ENCODE peak calls at places on chromosomes 3 and 15, in five cellular contexts. Z is K562, I is HepG2, C is GM12878, E is SK-N-SH. W is an unnamed sample.

GRCh38 chr15:26729581-26729980 is 43.3 kb downstream of the GABRB3 start:
- DNase-seq in Z (no peak), I (no peak), C (no peak), E (no peak), W (no peak)

GRCh38 chr3:172846103-172846561 is 95.6 kb downstream of the ECT2 start:
- DNase-seq in Z (no peak), I (no peak), C (no peak), E (no peak), W (no peak)

GRCh38 chr15:58521293-58521991 is 89.7 kb downstream of the LIPC start:
- DNase-seq in Z (peak; percentile 91), I (peak; percentile 42), C (no peak), E (no peak), W (no peak)

GRCh38 chr3:141425523-141426233 is 57.4 kb downstream of the ZBTB38 start:
- DNase-seq in Z (no peak), I (peak; percentile 45), C (no peak), E (no peak), W (no peak)

GRCh38 chr15:41940441-41940857 is 31.9 kb downstream of the EHD4 start:
- DNase-seq in Z (no peak), I (peak; percentile 20), C (no peak), E (no peak), W (no peak)

GRCh38 chr3:58392191-58392590 is 41.4 kb downstream of the PDHB start:
- DNase-seq in Z (no peak), I (peak; percentile 11), C (no peak), E (no peak), W (no peak)

GRCh38 chr3:23442598-23443383 is 239.7 kb downstream of the UBE2E2 start:
- DNase-seq in Z (no peak), I (no peak), C (no peak), E (peak; percentile 17), W (no peak)

GRCh38 chr3:15974647-15975046 is 176.9 kb upstream of the ANKRD28 start:
- DNase-seq in Z (peak; percentile 62), I (no peak), C (no peak), E (no peak), W (peak; percentile 31)

GRCh38 chr3:120559228-120560061 is 36.7 kb upstream of the NDUFB4 start:
- DNase-seq in Z (peak; percentile 22), I (peak; percentile 15), C (no peak), E (no peak), W (peak; percentile 76)

GRCh38 chr15:27826411-27826810 is 272.7 kb downstream of the OCA2 start:
- DNase-seq in Z (no peak), I (no peak), C (no peak), E (no peak), W (no peak)

GRCh38 chr3:86774082-86774691 is 216.8 kb downstream of the VGLL3 start:
- DNase-seq in Z (peak; percentile 1), I (peak; percentile 9), C (no peak), E (no peak), W (no peak)

GRCh38 chr15:63156708-63157065 is 590 bp downstream of the RPS27L start:
- DNase-seq in Z (peak; percentile 32), I (peak; percentile 25), C (no peak), E (peak; percentile 31), W (no peak)

GRCh38 chr15:98658831-98659699 is 10.7 kb downstream of the IGF1R start:
- DNase-seq in Z (peak; percentile 48), I (peak; percentile 66), C (peak; percentile 11), E (peak; percentile 75), W (peak; percentile 46)

GRCh38 chr3:138474163-138474562 is 39.7 kb downstream of the ESYT3 start:
- DNase-seq in Z (no peak), I (no peak), C (no peak), E (no peak), W (no peak)

GRCh38 chr3:28556195-28556594 is 207.6 kb upstream of the AZI2 start:
- DNase-seq in Z (no peak), I (no peak), C (no peak), E (no peak), W (no peak)

GRCh38 chr15:95590533-95591044 is 739.9 kb upstream of the NR2F2 start:
- DNase-seq in Z (no peak), I (no peak), C (no peak), E (no peak), W (no peak)

GRCh38 chr15:36109943-36110658 is 469.3 kb upstream of the CDIN1 start:
- DNase-seq in Z (no peak), I (no peak), C (no peak), E (no peak), W (no peak)

GRCh38 chr15:66065325-66065724 is 188.2 kb downstream of the MEGF11 start:
- DNase-seq in Z (no peak), I (no peak), C (no peak), E (no peak), W (no peak)

GRCh38 chr3:177735441-177735840 is 538.2 kb upstream of the TBL1XR1 start:
- DNase-seq in Z (no peak), I (no peak), C (no peak), E (no peak), W (no peak)

GRCh38 chr15:81296673-81297072 is 27.3 kb downstream of the STARD5 start:
- DNase-seq in Z (no peak), I (no peak), C (peak; percentile 95), E (no peak), W (no peak)

DNA sequence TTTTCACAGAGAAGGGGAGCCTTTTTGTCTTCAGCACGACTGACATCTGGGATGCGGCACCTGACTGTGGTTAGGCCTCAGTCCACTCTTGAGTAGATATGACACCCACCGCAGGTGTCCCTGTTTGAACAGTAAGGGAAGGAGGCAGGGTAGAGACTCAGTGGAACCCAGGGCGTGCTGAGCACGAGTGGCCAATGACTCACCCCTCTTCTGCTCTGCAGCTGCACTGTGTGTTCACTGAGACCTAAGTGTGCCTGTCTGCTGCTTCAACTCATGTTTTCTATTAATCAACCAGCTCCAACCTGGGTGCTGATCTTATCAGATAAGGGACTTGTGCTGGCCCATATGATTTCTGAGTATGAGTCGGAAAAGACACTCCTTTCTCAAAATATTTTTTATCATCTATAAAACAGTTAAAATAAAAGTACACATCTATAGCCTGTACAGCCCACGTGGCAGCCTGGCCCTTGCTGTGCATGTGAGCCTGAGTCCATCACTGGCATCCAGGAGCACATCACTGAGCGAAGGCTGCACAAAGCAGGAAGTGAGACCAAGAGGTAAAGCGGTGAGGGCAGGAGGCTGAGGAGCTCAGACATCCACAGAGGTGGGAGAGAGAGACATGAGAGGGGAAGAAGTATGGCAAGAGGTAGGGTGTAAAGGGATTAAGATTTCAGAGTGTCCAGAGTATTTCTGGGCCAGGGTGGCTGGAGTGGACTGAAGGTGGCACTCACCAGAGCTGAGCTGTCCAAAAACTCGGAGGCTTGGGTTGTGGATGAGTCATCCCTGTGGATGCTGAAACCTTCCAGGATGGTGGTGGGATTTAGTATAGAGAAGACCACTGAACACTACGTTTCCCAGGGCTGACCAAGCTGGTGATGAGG is 49.2 kb downstream of the SLC41A3 start:
- DNase-seq in Z (no peak), I (no peak), C (no peak), E (peak; percentile 41), W (no peak)
- TF ChIP-seq MAX in Z (no peak), I (no peak), C (no peak), E (no peak), W (no peak)

DNA sequence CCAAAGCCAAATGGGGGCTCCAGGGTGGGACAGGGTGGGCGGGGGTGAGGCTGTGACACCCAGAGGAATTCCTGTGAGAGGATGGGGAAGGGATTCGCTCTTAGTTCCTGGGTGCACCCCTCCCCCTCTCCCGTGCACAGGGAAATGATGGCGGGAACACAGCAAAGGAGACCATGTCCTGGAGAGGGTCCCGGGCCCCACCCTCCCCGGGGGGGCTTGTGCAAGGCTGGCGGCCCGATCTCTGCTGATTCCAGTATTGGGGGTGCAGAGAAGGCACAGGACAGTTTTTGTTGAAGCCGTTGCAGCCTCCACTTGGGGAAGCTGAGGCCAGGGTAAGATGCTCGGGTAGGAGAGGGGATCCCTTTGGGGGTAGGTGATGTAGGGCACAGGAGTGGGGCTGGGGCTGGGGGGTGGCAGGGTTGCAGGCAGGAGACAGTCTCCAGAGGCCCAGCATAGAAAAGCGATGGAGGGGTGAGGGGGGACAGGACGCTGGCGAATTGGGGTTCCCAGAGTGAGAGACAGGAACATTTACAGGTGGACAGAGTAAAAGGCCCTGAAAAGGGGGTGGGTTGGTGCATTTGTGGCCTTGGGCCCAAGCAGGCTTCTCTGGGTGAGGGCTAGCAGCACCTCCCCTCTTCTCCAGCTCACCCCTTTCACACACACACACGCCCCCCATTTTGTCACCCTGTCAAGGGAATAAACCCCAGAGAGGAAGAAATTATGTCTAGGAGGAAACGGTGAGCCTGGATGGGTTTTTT is 38.5 kb downstream of the HMCES start:
- DNase-seq in Z (no peak), I (no peak), C (no peak), E (peak; percentile 67), W (no peak)
- TF ChIP-seq GABPA in Z (no peak), I (no peak), C (no peak), E (no peak), W (no peak)

GRCh38 chr15:73839699-73840098 is 33.7 kb upstream of the TBC1D21 start:
- DNase-seq in Z (no peak), I (no peak), C (no peak), E (no peak), W (no peak)

GRCh38 chr15:73841756-73842590 is 31.4 kb upstream of the TBC1D21 start:
- DNase-seq in Z (no peak), I (no peak), C (no peak), E (no peak), W (no peak)

GRCh38 chr15:73840771-73841170 is 32.6 kb upstream of the TBC1D21 start:
- DNase-seq in Z (no peak), I (no peak), C (no peak), E (no peak), W (no peak)

GRCh38 chr15:73843787-73844186 is 29.6 kb upstream of the TBC1D21 start:
- DNase-seq in Z (no peak), I (no peak), C (no peak), E (no peak), W (no peak)

DNA sequence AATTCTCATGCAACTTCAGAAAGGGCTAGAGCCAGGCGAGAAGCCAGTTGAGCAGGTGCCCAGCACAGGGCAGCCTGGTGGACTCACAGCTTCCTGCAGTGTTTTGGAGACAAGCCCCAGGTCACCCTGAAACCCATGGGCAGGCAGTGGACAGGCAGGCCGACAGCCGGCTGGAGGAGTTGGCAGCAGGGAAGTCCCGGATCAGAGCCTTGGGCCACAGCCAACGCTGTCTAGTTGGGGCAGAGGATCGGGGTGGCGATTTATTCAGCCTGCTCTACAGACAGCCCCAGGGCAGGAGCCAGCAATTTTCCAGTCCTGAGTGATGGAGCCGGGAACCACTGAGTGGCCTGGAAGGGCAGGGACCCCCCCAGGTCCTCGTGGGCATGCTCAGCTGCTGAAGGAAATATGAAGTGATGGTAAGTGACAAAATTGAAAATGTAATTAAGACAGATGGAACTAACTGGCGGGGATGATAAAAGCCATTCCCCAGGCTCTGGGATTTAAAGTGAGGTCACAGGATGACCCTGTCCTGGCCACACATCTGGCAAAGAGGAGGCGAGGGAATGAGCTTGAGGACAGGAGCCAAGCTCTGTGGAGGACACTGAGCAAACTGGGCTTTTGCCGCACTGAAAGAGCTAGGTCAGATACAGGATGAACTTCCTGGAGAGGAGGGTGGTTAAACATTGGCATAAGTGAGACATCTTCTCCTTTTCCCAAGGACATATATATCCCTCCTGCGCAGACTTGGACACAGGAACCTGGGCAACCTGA is 34.4 kb upstream of the TBC1D21 start:
- DNase-seq in Z (no peak), I (no peak), C (no peak), E (peak; percentile 89), W (no peak)
- TF ChIP-seq MAX in Z (no peak), I (no peak), C (no peak), E (no peak), W (no peak)

GRCh38 chr15:87619161-87619960 is 637.2 kb downstream of the NTRK3 start:
- DNase-seq in Z (peak; percentile 53), I (no peak), C (no peak), E (peak; percentile 15), W (no peak)
- TF ChIP-seq GABPA in Z (no peak), I (no peak), C (no peak), E (no peak), W (no peak)